ENCODE peak calls at places on chromosomes 13 and 19, in eight cellular contexts. C is EH, I is AG04449, O is GM13976, G is NCI-H1092, A is LoVo, L is MM.1S, E is Caco-2. V is an unnamed sample.

GRCh38 chr19:903266-903797 is 9.7 kb downstream of the R3HDM4 start:
- DNase-seq in C (no peak), I (no peak), O (no peak), G (no peak), A (no peak), L (no peak), E (no peak), V (no peak)

GRCh38 chr13:92843549-92843948 is 383.1 kb upstream of the GPC6 start:
- DNase-seq in C (peak), I (no peak), O (no peak), G (peak), A (no peak), L (peak), E (no peak), V (no peak)

GRCh38 chr19:366205-366783 is 21.7 kb upstream of the MIER2 start:
- DNase-seq in C (no peak), I (no peak), O (no peak), G (no peak), A (no peak), L (no peak), E (no peak), V (no peak)

GRCh38 chr19:1624458-1624857 is 19.2 kb upstream of the UQCR11 start:
- DNase-seq in C (peak), I (no peak), O (peak), G (no peak), A (no peak), L (peak), E (peak), V (peak)

GRCh38 chr13:34124912-34125311 is 307.0 kb downstream of the RFC3 start:
- DNase-seq in C (no peak), I (no peak), O (no peak), G (peak), A (no peak), L (no peak), E (no peak), V (no peak)

GRCh38 chr13:99981115-99982020 is at the start of gene ZIC2:
- DNase-seq in C (peak), I (no peak), O (no peak), G (peak), A (peak), L (peak), E (peak), V (no peak)

GRCh38 chr19:58117841-58118575 is 20.0 kb upstream of the ZSCAN18 start:
- DNase-seq in C (no peak), I (no peak), O (no peak), G (no peak), A (no peak), L (no peak), E (no peak), V (no peak)

GRCh38 chr19:2329162-2329505 is 650 bp downstream of the SPPL2B start:
- DNase-seq in C (no peak), I (no peak), O (no peak), G (no peak), A (no peak), L (no peak), E (no peak), V (no peak)

GRCh38 chr19:49939721-49940481 is 10.6 kb upstream of the NUP62 start:
- DNase-seq in C (no peak), I (no peak), O (no peak), G (no peak), A (no peak), L (no peak), E (no peak), V (no peak)

GRCh38 chr13:111265006-111265700 is 55.3 kb upstream of the TEX29 start:
- DNase-seq in C (no peak), I (no peak), O (no peak), G (no peak), A (no peak), L (no peak), E (no peak), V (no peak)

GRCh38 chr19:19458110-19458816 is 52.8 kb downstream of the GATAD2A start:
- DNase-seq in C (peak), I (no peak), O (no peak), G (no peak), A (no peak), L (no peak), E (no peak), V (no peak)

GRCh38 chr19:9615828-9616227 is 5.2 kb downstream of the ZNF561 start:
- DNase-seq in C (no peak), I (no peak), O (no peak), G (no peak), A (no peak), L (no peak), E (no peak), V (no peak)

GRCh38 chr19:40974633-40975037 is 16.4 kb upstream of the CYP2B6 start:
- DNase-seq in C (peak), I (peak), O (peak), G (peak), A (peak), L (peak), E (peak), V (peak)

GRCh38 chr19:56930647-56931592 is 90.4 kb upstream of the PEG3 start:
- DNase-seq in C (no peak), I (no peak), O (no peak), G (no peak), A (no peak), L (no peak), E (no peak), V (no peak)

GRCh38 chr19:4456566-4456842 is 1.1 kb downstream of the UBXN6 start:
- DNase-seq in C (peak), I (no peak), O (no peak), G (peak), A (no peak), L (no peak), E (no peak), V (no peak)

GRCh38 chr19:48613024-48613851 is 1.6 kb downstream of the FAM83E start:
- DNase-seq in C (no peak), I (no peak), O (no peak), G (no peak), A (no peak), L (no peak), E (no peak), V (no peak)

GRCh38 chr13:40452038-40452666 is 214.3 kb downstream of the FOXO1 start:
- DNase-seq in C (no peak), I (no peak), O (no peak), G (no peak), A (no peak), L (no peak), E (no peak), V (no peak)

GRCh38 chr13:43300817-43301216 is 277.4 kb downstream of the DNAJC15 start:
- DNase-seq in C (peak), I (no peak), O (no peak), G (no peak), A (no peak), L (no peak), E (no peak), V (no peak)

GRCh38 chr19:43078311-43078710 is 4.2 kb downstream of the PSG2 start:
- DNase-seq in C (peak), I (peak), O (no peak), G (no peak), A (no peak), L (no peak), E (no peak), V (no peak)

GRCh38 chr19:13652810-13653590 is 111.3 kb upstream of the MRI1 start:
- DNase-seq in C (no peak), I (no peak), O (no peak), G (no peak), A (no peak), L (no peak), E (no peak), V (no peak)

GRCh38 chr19:43506629-43507028 is 2.1 kb upstream of the PHLDB3 start:
- DNase-seq in C (no peak), I (no peak), O (no peak), G (no peak), A (no peak), L (no peak), E (no peak), V (no peak)

GRCh38 chr13:49367640-49368431 is 76.0 kb downstream of the CAB39L start:
- DNase-seq in C (peak), I (no peak), O (no peak), G (no peak), A (no peak), L (no peak), E (no peak), V (no peak)

GRCh38 chr13:73325351-73326214 is 266.8 kb downstream of the KLF5 start:
- DNase-seq in C (peak), I (no peak), O (no peak), G (no peak), A (peak), L (no peak), E (peak), V (no peak)

GRCh38 chr19:48123907-48124675 is 13.5 kb upstream of the PLA2G4C start:
- DNase-seq in C (peak), I (no peak), O (peak), G (no peak), A (no peak), L (no peak), E (peak), V (peak)

GRCh38 chr19:57888107-57888493 is 737 bp downstream of the ZNF814 start:
- DNase-seq in C (no peak), I (no peak), O (peak), G (no peak), A (no peak), L (no peak), E (no peak), V (no peak)

GRCh38 chr19:44570984-44571684 is 41.7 kb upstream of the CEACAM20 start:
- DNase-seq in C (peak), I (peak), O (peak), G (peak), A (peak), L (peak), E (peak), V (peak)

GRCh38 chr19:7705387-7706187 is 3.7 kb upstream of the FCER2 start:
- DNase-seq in C (no peak), I (no peak), O (peak), G (no peak), A (no peak), L (no peak), E (no peak), V (peak)

V was measured in GM20000.